ENCODE peak calls at places on chromosome 20, in six cellular contexts. K is SK-N-SH; W is heart right ventricle; B is NCI-H460; S is stimulated activated CD4-positive, alpha-beta T cell treated with anti-CD3 and anti-CD28 coated beads, Interleukin-2, amount 100 ng/mL, for 24 hours; G is NAMALWA. M is an unnamed sample.

GRCh38 chr20:48995599-48995998 is 50.5 kb upstream of the CSE1L start:
- DNase-seq in K (no peak), S (no peak), G (no peak), W (no peak), B (no peak), M (no peak)

GRCh38 chr20:16944753-16945152 is 196.6 kb downstream of the OTOR start:
- DNase-seq in S (no peak), G (no peak), W (no peak), K (no peak), B (peak), M (no peak)

GRCh38 chr20:58708246-58708931 is 15.8 kb downstream of the NPEPL1 start:
- DNase-seq in S (no peak), B (no peak), W (no peak), G (no peak), K (peak), M (no peak)

GRCh38 chr20:38728237-38728761 is 4.0 kb downstream of the SLC32A1 start:
- DNase-seq in B (no peak), S (peak), W (no peak), G (no peak), K (peak), M (no peak)

GRCh38 chr20:50151034-50151743 is 2.3 kb downstream of the PEDS1 start:
- DNase-seq in G (no peak), K (no peak), B (no peak), W (no peak), S (no peak), M (no peak)

GRCh38 chr20:48791014-48791413 is 36.8 kb downstream of the PREX1 start:
- DNase-seq in K (peak), G (peak), W (no peak), B (no peak), S (no peak), M (no peak)

GRCh38 chr20:19991826-19992225 is 25.3 kb upstream of the NAA20 start:
- DNase-seq in G (no peak), B (no peak), W (no peak), S (no peak), K (no peak), M (no peak)

GRCh38 chr20:48180637-48181036 is 395.4 kb upstream of the SULF2 start:
- DNase-seq in S (no peak), G (no peak), B (no peak), K (no peak), W (no peak), M (no peak)

GRCh38 chr20:48405909-48406308 is 421.9 kb downstream of the PREX1 start:
- DNase-seq in W (peak), S (no peak), K (peak), B (no peak), G (no peak), M (no peak)

GRCh38 chr20:11753155-11753554 is 164.5 kb upstream of the BTBD3 start:
- DNase-seq in G (no peak), S (no peak), K (no peak), B (no peak), W (no peak), M (no peak)

GRCh38 chr20:4482378-4482777 is 239.3 kb upstream of the PRND start:
- DNase-seq in K (no peak), S (no peak), W (no peak), G (no peak), B (no peak), M (no peak)

GRCh38 chr20:38855356-38855755 is 49.9 kb downstream of the PPP1R16B start:
- DNase-seq in K (no peak), G (no peak), B (no peak), S (no peak), W (no peak), M (no peak)

GRCh38 chr20:20452254-20452676 is 84.4 kb downstream of the INSM1 start:
- DNase-seq in W (peak), G (no peak), B (no peak), S (peak), K (no peak), M (peak)

GRCh38 chr20:40868568-40869223 is 159.9 kb upstream of the TOP1 start:
- DNase-seq in S (no peak), B (no peak), G (no peak), W (peak), K (no peak), M (no peak)

GRCh38 chr20:62472020-62472342 is 3.8 kb downstream of the GATA5 start:
- DNase-seq in G (no peak), S (no peak), K (no peak), W (no peak), B (no peak), M (no peak)

M was measured in epithelial cell of prostate.